ENCODE peak calls at places on chromosomes 1 and 21, in nine cellular contexts. R is sigmoid colon, K is GDM1, G is AG10803, O is thoracic aorta, V is body of pancreas, L is HTR-8/SVneo, Q is T-helper 9 cell, D is naive B cell. J is an unnamed sample.

GRCh38 chr1:115838805-115839705 is 1.9 kb downstream of the NHLH2 start:
- DNase-seq in R (no peak), L (no peak), Q (no peak), G (peak; percentile 29), D (no peak), V (peak; percentile 34), O (no peak), K (no peak), J (peak; percentile 68)

GRCh38 chr1:231415018-231415583 is 7.0 kb downstream of the EGLN1 start:
- DNase-seq in O (no peak), G (no peak), L (no peak), Q (no peak), V (no peak), D (no peak), K (no peak), R (no peak), J (no peak)

GRCh38 chr1:64866689-64867088 is 99.7 kb downstream of the JAK1 start:
- DNase-seq in K (no peak), O (no peak), G (no peak), Q (no peak), D (no peak), V (no peak), L (no peak), R (no peak), J (no peak)

GRCh38 chr1:61692155-61692783 is 32.7 kb downstream of the TM2D1 start:
- DNase-seq in L (no peak), K (no peak), V (no peak), D (no peak), Q (no peak), G (peak; percentile 28), R (no peak), O (no peak), J (no peak)

GRCh38 chr1:35773711-35774110 is 3.9 kb upstream of the CLSPN start:
- DNase-seq in Q (no peak), O (no peak), K (no peak), V (no peak), G (no peak), D (no peak), L (no peak), R (no peak), J (no peak)

GRCh38 chr1:1005774-1006304 is 5.9 kb upstream of the HES4 start:
- DNase-seq in D (no peak), K (no peak), V (no peak), R (no peak), G (no peak), L (no peak), O (no peak), Q (no peak), J (no peak)

GRCh38 chr1:30232288-30232899 is 491.0 kb downstream of the MATN1 start:
- DNase-seq in K (no peak), G (no peak), L (no peak), R (no peak), V (peak; percentile 8), O (no peak), D (no peak), Q (peak; percentile 14), J (peak; percentile 54)

GRCh38 chr1:112704908-112705627 is 1.9 kb downstream of the RHOC start:
- DNase-seq in K (peak; percentile 91), G (peak; percentile 94), L (peak; percentile 85), V (peak; percentile 90), O (peak; percentile 84), Q (no peak), R (peak; percentile 97), D (no peak), J (peak; percentile 98)

GRCh38 chr21:34630536-34631143 is 15.7 kb upstream of the RCAN1 start:
- DNase-seq in K (no peak), O (no peak), L (peak; percentile 66), G (peak; percentile 53), D (peak; percentile 39), R (no peak), V (peak; percentile 29), Q (no peak), J (peak; percentile 78)

GRCh38 chr21:40671721-40672120 is 175.2 kb downstream of the DSCAM start:
- DNase-seq in K (no peak), V (no peak), O (no peak), Q (no peak), G (peak; percentile 3), D (no peak), R (no peak), L (no peak), J (no peak)

GRCh38 chr1:173267453-173267945 is 60.4 kb upstream of the TNFSF4 start:
- DNase-seq in K (no peak), Q (no peak), R (no peak), L (no peak), V (no peak), G (peak; percentile 95), O (no peak), D (no peak), J (no peak)

GRCh38 chr1:156382561-156382960 is 13.6 kb downstream of the RHBG start:
- DNase-seq in O (no peak), G (no peak), L (no peak), Q (no peak), D (no peak), K (no peak), V (no peak), R (no peak), J (no peak)

GRCh38 chr1:24043345-24044032 is 63.4 kb upstream of the SRSF10 start:
- DNase-seq in L (no peak), D (no peak), O (no peak), R (peak; percentile 8), V (no peak), G (no peak), Q (no peak), K (no peak), J (peak; percentile 66)

GRCh38 chr1:198788561-198789064 is 149.8 kb downstream of the PTPRC start:
- DNase-seq in K (peak; percentile 53), D (peak; percentile 3), O (no peak), G (no peak), V (no peak), L (peak; percentile 4), Q (no peak), R (no peak), J (peak; percentile 81)

GRCh38 chr21:20875741-20876140 is 122.5 kb upstream of the NCAM2 start:
- DNase-seq in V (no peak), R (no peak), G (no peak), K (no peak), O (no peak), L (no peak), Q (no peak), D (no peak), J (peak; percentile 31)

GRCh38 chr1:44646711-44647110 is 27.6 kb downstream of the TMEM53 start:
- DNase-seq in O (no peak), R (no peak), V (no peak), G (no peak), K (no peak), D (no peak), L (no peak), Q (no peak), J (no peak)

GRCh38 chr1:217857061-217857460 is 225.9 kb downstream of the SPATA17 start:
- DNase-seq in K (no peak), R (no peak), V (no peak), Q (no peak), G (no peak), L (no peak), D (no peak), O (no peak), J (peak; percentile 76)

GRCh38 chr1:155970531-155971167 is 7.7 kb downstream of the ARHGEF2 start:
- DNase-seq in Q (no peak), D (peak; percentile 69), O (peak; percentile 68), L (no peak), V (peak; percentile 27), G (peak; percentile 73), R (peak; percentile 87), K (peak; percentile 88), J (peak; percentile 46)

GRCh38 chr1:10612446-10613160 is 137.9 kb downstream of the PEX14 start:
- DNase-seq in V (no peak), D (no peak), K (no peak), L (no peak), O (no peak), Q (no peak), G (no peak), R (peak; percentile 61), J (no peak)

GRCh38 chr1:180643693-180644092 is 11.9 kb downstream of the XPR1 start:
- DNase-seq in V (peak; percentile 66), D (no peak), G (peak; percentile 38), K (no peak), Q (no peak), L (no peak), R (no peak), O (no peak), J (no peak)

GRCh38 chr1:199859525-199859924 is 168.0 kb upstream of the NR5A2 start:
- DNase-seq in V (no peak), Q (no peak), D (peak; percentile 21), R (no peak), L (peak; percentile 55), O (no peak), K (peak; percentile 74), G (peak; percentile 71), J (peak; percentile 25)

GRCh38 chr1:36212782-36213181 is 11.5 kb upstream of the THRAP3 start:
- DNase-seq in O (no peak), R (peak; percentile 12), V (no peak), G (no peak), K (no peak), Q (no peak), D (no peak), L (no peak), J (no peak)

GRCh38 chr21:35189077-35189863 is 140.2 kb upstream of the RUNX1 start:
- DNase-seq in L (no peak), R (no peak), Q (no peak), D (peak; percentile 73), G (peak; percentile 95), O (no peak), K (no peak), V (peak; percentile 7), J (peak; percentile 46)